ENCODE peak calls at places on chromosomes 3 and 15, in five cellular contexts. R is activated CD4-positive, alpha-beta T cell treated with anti-CD3 and anti-CD28 coated beads, Interleukin-2, amount 50 U/mL, for 48 hours; T is stimulated activated CD8-positive, alpha-beta memory T cell treated with anti-CD3 and anti-CD28 coated beads, Interleukin-7, amount 100 ng/mL, for 1 hour; J is activated naive CD8-positive, alpha-beta T cell treated with anti-CD3 and anti-CD28 coated beads, Interleukin-2, amount 50 U/mL, for 16 hours; S is left cardiac atrium. P is an unnamed sample.

GRCh38 chr3:66068255-66068654 is 29.5 kb upstream of the MAGI1 start:
- DNase-seq in J (no peak), S (no peak), R (no peak), T (no peak), P (no peak)

GRCh38 chr3:10816019-10816862 is at the start of gene SLC6A11:
- DNase-seq in S (peak), T (no peak), R (no peak), J (no peak), P (peak)

GRCh38 chr15:69887553-69887952 is 210.2 kb downstream of the TLE3 start:
- DNase-seq in J (no peak), S (no peak), T (no peak), R (no peak), P (no peak)

GRCh38 chr3:58206406-58207011 is 4.3 kb downstream of the DNASE1L3 start:
- DNase-seq in T (no peak), R (peak), S (no peak), J (no peak), P (no peak)

GRCh38 chr15:98649996-98650870 is 1.9 kb downstream of the IGF1R start:
- DNase-seq in T (no peak), R (peak), S (peak), J (no peak), P (peak)

GRCh38 chr3:105842943-105843342 is 25.9 kb downstream of the CBLB start:
- DNase-seq in S (no peak), T (no peak), R (no peak), J (no peak), P (no peak)

GRCh38 chr3:113260980-113261920 is 49.9 kb downstream of the BOC start:
- DNase-seq in S (no peak), R (no peak), T (no peak), J (no peak), P (no peak)

GRCh38 chr3:10534066-10534465 is 28.7 kb upstream of the ATP2B2 start:
- DNase-seq in R (no peak), J (no peak), T (no peak), S (no peak), P (no peak)

GRCh38 chr3:124812291-124813265 is 74.6 kb downstream of the ITGB5 start:
- DNase-seq in R (no peak), T (no peak), J (no peak), S (peak), P (no peak)

GRCh38 chr3:72127843-72128242 is 342.9 kb upstream of the PROK2 start:
- DNase-seq in J (no peak), T (no peak), S (no peak), R (no peak), P (no peak)

GRCh38 chr3:48367201-48367600 is 4.8 kb upstream of the FBXW12 start:
- DNase-seq in J (no peak), R (no peak), T (no peak), S (no peak), P (no peak)

GRCh38 chr3:15610083-15610482 is 8.5 kb downstream of the BTD start:
- DNase-seq in S (no peak), R (no peak), J (no peak), T (no peak), P (no peak)

GRCh38 chr15:58224068-58224467 is 85.9 kb downstream of the AQP9 start:
- DNase-seq in S (peak), J (no peak), R (no peak), T (no peak), P (peak)

P was measured in globus pallidus.